ENCODE peak calls at places on chromosomes 5 and 9, in ten cellular contexts. L is choroid plexus epithelial cell, M is activated B cell treated with CpG ODN at 0.5 μM for 24 hours, Z is spleen, F is stomach, D is uterus, E is tibial nerve, C is omental fat pad, J is mammary epithelial cell, R is RWPE1. G is an unnamed sample.

GRCh38 chr9:84121991-84122523 is 141.5 kb downstream of the RMI1 start:
- DNase-seq in L (peak; percentile 42), M (no peak), Z (no peak), F (no peak), D (no peak), E (no peak), C (no peak), J (peak; percentile 36), R (no peak), G (peak; percentile 34)

GRCh38 chr5:141508808-141509611 is 20.1 kb downstream of the PCDHGC5 start:
- DNase-seq in L (peak; percentile 91), M (no peak), Z (no peak), F (no peak), D (peak; percentile 86), E (no peak), C (peak; percentile 46), J (peak; percentile 98), R (peak; percentile 96), G (peak; percentile 98)

GRCh38 chr5:60688980-60689379 is 11.0 kb downstream of the DEPDC1B start:
- DNase-seq in L (no peak), M (no peak), Z (no peak), F (no peak), D (no peak), E (no peak), C (no peak), J (no peak), R (no peak), G (no peak)

GRCh38 chr5:178304761-178305645 is 72.4 kb upstream of the PHYKPL start:
- DNase-seq in L (no peak), M (no peak), Z (peak; percentile 42), F (no peak), D (no peak), E (no peak), C (no peak), J (no peak), R (no peak), G (no peak)

GRCh38 chr5:90830058-90830457 is 271.5 kb downstream of the ADGRV1 start:
- DNase-seq in L (no peak), M (no peak), Z (no peak), F (no peak), D (no peak), E (no peak), C (no peak), J (no peak), R (no peak), G (no peak)

GRCh38 chr5:33737697-33738096 is 154.1 kb downstream of the ADAMTS12 start:
- DNase-seq in L (no peak), M (no peak), Z (no peak), F (no peak), D (no peak), E (no peak), C (no peak), J (no peak), R (no peak), G (no peak)

GRCh38 chr5:120367896-120368634 is 96.0 kb upstream of the PRR16 start:
- DNase-seq in L (no peak), M (no peak), Z (no peak), F (no peak), D (no peak), E (no peak), C (no peak), J (no peak), R (no peak), G (peak; percentile 33)

GRCh38 chr5:154449786-154450185 is 4.0 kb downstream of the SAP30L start:
- DNase-seq in L (peak; percentile 27), M (no peak), Z (no peak), F (no peak), D (no peak), E (no peak), C (no peak), J (no peak), R (no peak), G (no peak)

GRCh38 chr5:59798862-59799667 is 94.5 kb downstream of the PDE4D start:
- DNase-seq in L (peak; percentile 60), M (no peak), Z (no peak), F (no peak), D (no peak), E (no peak), C (no peak), J (peak; percentile 69), R (peak; percentile 48), G (peak; percentile 37)

GRCh38 chr9:109355564-109356297 is 34.9 kb upstream of the EPB41L4B start:
- DNase-seq in L (no peak), M (no peak), Z (no peak), F (no peak), D (no peak), E (no peak), C (no peak), J (peak; percentile 52), R (no peak), G (no peak)

GRCh38 chr9:69385474-69386091 is 60.6 kb downstream of the ENTREP1 start:
- DNase-seq in L (no peak), M (no peak), Z (no peak), F (peak; percentile 63), D (no peak), E (no peak), C (no peak), J (no peak), R (no peak), G (no peak)

DNA sequence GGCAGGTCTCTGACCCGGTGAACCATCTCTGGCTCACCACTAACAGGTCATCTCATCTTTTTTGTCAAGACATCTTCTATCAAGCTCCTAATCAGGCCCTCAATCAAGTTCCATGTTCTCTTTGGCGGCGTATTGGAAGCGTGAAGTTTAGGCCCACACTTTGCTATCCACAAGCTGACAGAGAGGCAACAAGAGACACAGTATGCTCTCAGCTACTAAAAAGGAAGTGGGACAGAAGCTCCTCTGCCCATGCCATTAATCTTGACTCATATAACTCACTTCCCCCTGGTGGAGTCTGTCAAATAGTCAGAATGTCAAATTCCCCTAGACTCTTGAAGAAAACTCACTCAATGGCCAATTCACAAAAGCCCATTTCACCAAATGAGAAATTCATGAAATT is 77.6 kb upstream of the TMC1 start:
- DNase-seq in L (no peak), M (no peak), Z (no peak), F (no peak), D (no peak), E (no peak), C (no peak), J (peak; percentile 37), R (no peak), G (no peak)
- TF ChIP-seq CTCF in L (peak; percentile 17), M (no peak), Z (no peak), F (no peak), D (no peak), E (no peak), C (no peak), J (no peak), R (no peak), G (no peak)

GRCh38 chr5:14909369-14909768 is 37.8 kb upstream of the ANKH start:
- DNase-seq in L (no peak), M (no peak), Z (no peak), F (no peak), D (no peak), E (no peak), C (no peak), J (no peak), R (no peak), G (no peak)

GRCh38 chr5:14913141-14913540 is 41.6 kb upstream of the ANKH start:
- DNase-seq in L (peak; percentile 67), M (no peak), Z (no peak), F (no peak), D (no peak), E (no peak), C (no peak), J (no peak), R (no peak), G (no peak)

GRCh38 chr5:14906628-14907027 is 35.0 kb upstream of the ANKH start:
- DNase-seq in L (no peak), M (no peak), Z (no peak), F (no peak), D (no peak), E (no peak), C (no peak), J (no peak), R (no peak), G (no peak)

GRCh38 chr5:14912206-14912605 is 40.6 kb upstream of the ANKH start:
- DNase-seq in L (no peak), M (no peak), Z (no peak), F (no peak), D (no peak), E (no peak), C (no peak), J (no peak), R (no peak), G (no peak)

DNA sequence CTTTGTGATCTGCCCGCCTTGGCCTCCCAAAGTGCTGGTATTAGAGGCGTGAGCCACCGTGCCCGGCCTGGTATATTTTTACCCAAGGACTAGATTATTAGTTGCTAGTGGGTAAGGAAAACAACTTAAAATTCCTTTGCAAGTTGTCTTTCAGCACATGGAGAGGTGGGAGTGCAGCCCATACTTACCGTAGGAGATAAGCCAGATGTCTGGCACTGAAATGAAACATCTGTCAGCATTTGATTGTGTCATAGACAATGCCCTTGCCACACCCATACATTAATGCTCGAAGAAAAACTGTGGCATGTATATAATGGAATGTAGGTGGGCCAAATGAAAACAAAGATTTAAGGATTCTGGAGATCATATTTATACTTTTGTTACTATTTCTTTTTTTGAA is 36.6 kb upstream of the ANKH start:
- DNase-seq in L (no peak), M (no peak), Z (no peak), F (no peak), D (no peak), E (no peak), C (no peak), J (no peak), R (peak; percentile 53), G (peak; percentile 47)
- TF ChIP-seq CTCF in L (no peak), M (no peak), Z (no peak), F (no peak), D (no peak), E (no peak), C (no peak), J (no peak), R (no peak), G (no peak)

GRCh38 chr9:99169982-99170761 is 51.6 kb downstream of the ALG2 start:
- DNase-seq in L (no peak), M (no peak), Z (no peak), F (no peak), D (no peak), E (no peak), C (no peak), J (no peak), R (no peak), G (no peak)
- TF ChIP-seq CTCF in L (peak; percentile 46), M (no peak), Z (no peak), F (no peak), D (no peak), E (no peak), C (no peak), J (no peak), R (no peak), G (no peak)

DNA sequence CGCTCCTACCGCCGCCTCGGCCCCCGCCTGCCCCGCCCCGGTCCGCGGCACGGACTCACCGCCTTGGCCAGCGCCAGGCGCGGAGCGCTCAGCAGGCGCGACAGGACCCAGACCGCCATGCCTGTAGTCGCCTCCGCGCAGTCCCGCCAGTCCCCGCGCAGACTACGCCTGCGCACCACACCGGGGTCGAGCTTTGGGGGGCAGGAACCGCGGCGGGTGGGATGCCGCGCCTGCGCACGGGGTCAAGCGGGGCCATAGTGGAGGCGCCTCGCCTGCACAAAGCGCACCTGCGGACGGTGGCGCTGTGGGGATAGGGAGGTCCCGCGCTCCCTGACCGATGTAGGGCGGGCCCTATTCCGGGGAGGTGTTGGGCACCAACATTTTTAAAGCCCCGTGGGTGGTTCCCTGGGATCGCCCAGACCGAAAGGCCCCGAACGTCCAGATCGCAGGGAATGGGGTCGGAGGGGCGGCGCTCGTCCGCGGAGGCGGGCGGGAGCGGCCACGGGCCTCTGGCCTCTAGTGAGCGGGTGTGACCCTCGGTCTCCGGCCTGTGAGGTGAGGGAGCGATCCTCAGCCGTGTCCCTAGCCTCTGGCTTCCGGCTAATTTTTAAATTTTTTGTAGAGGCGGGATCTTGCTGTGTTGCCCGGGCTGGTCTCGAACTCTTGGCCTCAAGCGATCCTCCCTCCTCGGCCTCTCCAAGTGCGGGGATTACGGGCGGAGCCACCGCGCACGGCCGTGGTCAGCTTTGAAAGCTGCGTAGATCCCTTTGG is 70.8 kb upstream of the LPCAT1 start:
- DNase-seq in L (no peak), M (peak; percentile 81), Z (peak; percentile 95), F (peak; percentile 78), D (peak; percentile 65), E (peak; percentile 25), C (peak; percentile 37), J (peak; percentile 19), R (peak; percentile 52), G (no peak)
- TF ChIP-seq CTCF in L (no peak), M (no peak), Z (peak; percentile 72), F (no peak), D (peak; percentile 31), E (peak; percentile 29), C (no peak), J (peak; percentile 30), R (peak; percentile 71), G (no peak)